ENCODE peak calls at places on chromosome 18, in ten cellular contexts. Z, B, U, N, V, X, G, O, Q and A are unnamed samples.

GRCh38 chr18:36536426-36536825 is 238.9 kb downstream of the FHOD3 start:
- DNase-seq in B (no peak), V (no peak), O (no peak), N (no peak), X (no peak), G (no peak), Q (no peak), U (no peak), Z (no peak), A (no peak)

GRCh38 chr18:37156330-37156942 is 327.5 kb downstream of the KIAA1328 start:
- DNase-seq in B (no peak), O (no peak), U (no peak), X (no peak), V (no peak), N (no peak), G (no peak), Q (no peak), Z (no peak), A (no peak)

GRCh38 chr18:12597775-12598174 is 60.1 kb downstream of the SPIRE1 start:
- DNase-seq in Z (no peak), O (no peak), N (no peak), X (no peak), U (no peak), Q (no peak), B (peak; percentile 44), G (peak; percentile 84), V (peak; percentile 80), A (peak; percentile 80)

GRCh38 chr18:14976736-14977430 is 228.9 kb downstream of the ANKRD30B start:
- DNase-seq in O (no peak), U (no peak), N (no peak), G (no peak), V (no peak), Q (no peak), X (no peak), Z (no peak), B (no peak), A (no peak)

GRCh38 chr18:69365658-69366057 is 35.0 kb upstream of the DOK6 start:
- DNase-seq in O (no peak), G (no peak), Q (no peak), N (no peak), U (no peak), V (no peak), Z (no peak), B (no peak), X (no peak), A (no peak)

GRCh38 chr18:46169464-46169941 is 65.3 kb downstream of the HAUS1 start:
- DNase-seq in V (peak; percentile 38), B (no peak), Z (peak; percentile 50), U (no peak), Q (no peak), O (no peak), G (peak; percentile 58), X (no peak), N (no peak), A (no peak)

GRCh38 chr18:12295389-12296086 is 12.5 kb upstream of the TUBB6 start:
- DNase-seq in V (no peak), O (no peak), B (no peak), Q (no peak), U (no peak), X (no peak), G (no peak), Z (no peak), N (no peak), A (no peak)

GRCh38 chr18:25176516-25177042 is 175.4 kb downstream of the ZNF521 start:
- DNase-seq in V (no peak), U (no peak), Q (no peak), B (no peak), O (no peak), G (no peak), X (no peak), N (no peak), Z (no peak), A (peak; percentile 32)

GRCh38 chr18:5975111-5975622 is 79.8 kb upstream of the TMEM200C start:
- DNase-seq in G (no peak), Z (no peak), Q (no peak), U (no peak), O (no peak), V (no peak), X (no peak), N (no peak), B (no peak), A (no peak)

GRCh38 chr18:40055262-40055661 is 1899.8 kb upstream of the PIK3C3 start:
- DNase-seq in V (no peak), O (no peak), Z (no peak), N (no peak), G (no peak), Q (no peak), X (no peak), B (no peak), U (no peak), A (no peak)

GRCh38 chr18:79928563-79928960 is 22.9 kb downstream of the SLC66A2 start:
- DNase-seq in Z (no peak), G (no peak), U (peak; percentile 5), O (peak; percentile 5), V (no peak), B (peak; percentile 24), Q (no peak), N (no peak), X (peak; percentile 34), A (no peak)

GRCh38 chr18:13137041-13137938 is 81.3 kb upstream of the LDLRAD4 start:
- DNase-seq in X (no peak), O (peak; percentile 37), G (no peak), Z (no peak), Q (peak; percentile 70), N (no peak), V (no peak), U (peak; percentile 45), B (peak; percentile 70), A (no peak)

GRCh38 chr18:9595197-9595596 is 19.2 kb downstream of the PPP4R1 start:
- DNase-seq in V (no peak), O (no peak), U (no peak), G (no peak), N (no peak), Z (no peak), B (no peak), X (no peak), Q (no peak), A (no peak)

GRCh38 chr18:79064228-79064627 is 5.0 kb upstream of the ATP9B start:
- DNase-seq in B (no peak), U (no peak), V (no peak), X (no peak), N (no peak), O (no peak), G (no peak), Q (no peak), Z (no peak), A (no peak)

GRCh38 chr18:49274188-49274714 is 186.2 kb downstream of the DYM start:
- DNase-seq in Z (no peak), O (no peak), X (no peak), V (no peak), G (no peak), U (no peak), B (no peak), Q (no peak), N (no peak), A (no peak)

GRCh38 chr18:7609617-7610016 is 42.5 kb downstream of the PTPRM start:
- DNase-seq in U (no peak), X (no peak), Z (no peak), V (no peak), O (no peak), N (no peak), B (no peak), G (no peak), Q (no peak), A (no peak)

DNA sequence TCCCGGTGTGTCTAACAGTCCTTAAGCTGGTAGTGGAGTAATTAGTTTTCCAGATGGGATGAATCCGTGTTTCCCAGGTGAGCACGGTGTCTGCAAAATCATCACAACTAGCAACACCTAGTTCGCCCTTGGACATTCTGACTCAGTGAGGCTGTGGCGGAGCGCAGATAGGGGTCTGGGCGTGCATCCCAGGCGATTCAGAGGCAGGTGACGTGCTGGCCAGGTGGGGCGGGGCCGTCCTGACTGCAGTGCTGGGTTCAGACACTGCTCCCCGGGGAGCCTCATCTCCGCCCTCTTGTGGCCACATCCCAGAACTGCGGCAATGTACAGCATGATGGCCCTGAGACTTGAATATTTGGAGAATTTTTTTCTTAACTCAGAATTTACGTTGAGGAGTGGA is 149.4 kb downstream of the MBP start:
- DNase-seq in U (peak; percentile 94), V (peak; percentile 73), Q (peak; percentile 90), B (peak; percentile 88), Z (peak; percentile 83), N (peak; percentile 86), X (peak; percentile 92), O (peak; percentile 96), G (peak; percentile 74), A (peak; percentile 90)
- TF ChIP-seq EP300 in U (no peak), V (no peak), Q (no peak), B (no peak), Z (no peak), N (no peak), X (no peak), O (no peak), G (no peak), A (no peak)

DNA sequence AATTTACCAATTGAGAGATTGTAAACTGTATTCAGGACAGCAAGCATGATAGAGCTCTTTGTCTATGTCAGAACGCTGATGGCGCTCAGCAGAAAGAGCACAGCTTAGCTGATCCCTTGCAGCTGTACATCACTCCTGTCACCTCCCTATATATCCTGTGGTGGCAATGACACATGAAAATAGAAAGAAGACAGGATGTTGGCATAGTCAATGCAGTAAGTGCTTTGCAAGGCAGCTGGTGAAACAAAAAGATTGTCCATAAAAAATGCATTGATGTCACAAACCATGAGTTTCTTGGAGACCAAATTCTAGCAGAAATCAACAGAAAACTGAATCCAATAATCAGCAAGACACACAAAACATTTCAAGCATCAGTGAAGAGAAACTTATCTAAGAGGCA is 221.5 kb downstream of the RIT2 start:
- DNase-seq in U (no peak), B (no peak), V (no peak), Q (no peak), G (no peak), Z (no peak), X (no peak), O (no peak), N (no peak), A (no peak)
- TF ChIP-seq EP300 in U (no peak), B (no peak), V (no peak), Q (no peak), G (no peak), Z (no peak), X (no peak), O (no peak), N (no peak), A (no peak)

DNA sequence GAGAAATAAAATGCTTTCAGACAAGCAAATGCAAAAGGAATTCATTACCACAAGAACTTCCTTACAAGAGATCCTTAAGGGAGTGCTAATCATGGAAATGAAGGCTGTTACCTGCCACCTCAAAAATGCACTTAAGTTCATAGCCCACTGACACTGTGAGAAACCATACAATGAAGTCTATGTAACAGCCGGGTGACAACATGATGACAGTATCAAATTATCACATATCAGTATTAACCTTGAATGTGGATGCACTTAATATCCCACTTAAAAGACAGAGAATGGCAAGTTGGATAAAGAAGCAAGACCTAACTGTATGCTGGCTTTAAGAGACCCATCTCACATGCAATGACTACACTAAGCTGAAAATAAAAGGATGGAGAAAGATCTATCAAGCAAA is 403.4 kb upstream of the MC4R start:
- DNase-seq in B (no peak), O (no peak), Q (no peak), V (no peak), X (no peak), Z (no peak), U (no peak), G (no peak), N (no peak), A (no peak)
- TF ChIP-seq EP300 in B (no peak), O (no peak), Q (no peak), V (no peak), X (no peak), Z (no peak), U (no peak), G (no peak), N (no peak), A (no peak)

GRCh38 chr18:11115268-11115667 is 34.1 kb downstream of the PIEZO2 start:
- DNase-seq in O (no peak), Q (no peak), U (no peak), G (no peak), B (no peak), V (no peak), N (no peak), X (no peak), Z (no peak), A (no peak)
- TF ChIP-seq EP300 in O (no peak), Q (no peak), U (no peak), G (no peak), B (no peak), V (no peak), N (no peak), X (no peak), Z (no peak), A (no peak)